ENCODE peak calls at places on chromosomes 1 and 21, in ten cellular contexts. One of them, this sample, is unnamed.

GRCh38 chr1:234956821-234957329 is 171.8 kb downstream of the TOMM20 start:
- DNase-seq in esophagus squamous epithelium: no peak
- DNase-seq in IMR-90: no peak
- DNase-seq in Right ventricle myocardium superior: no peak
- DNase-seq in GM10248: no peak
- DNase-seq in WTC11: peak; percentile 40
- DNase-seq in NCI-H1048: no peak
- DNase-seq in activated CD8-positive, alpha-beta memory T cell treated with anti-CD3 and anti-CD28 coated beads for 24 hours: peak; percentile 40
- DNase-seq in SK-N-DZ: no peak
- DNase-seq in AML-193: no peak
- DNase-seq in this sample: no peak

GRCh38 chr1:229028987-229029550 is 241.8 kb upstream of the RAB4A start:
- DNase-seq in esophagus squamous epithelium: no peak
- DNase-seq in IMR-90: no peak
- DNase-seq in Right ventricle myocardium superior: no peak
- DNase-seq in GM10248: no peak
- DNase-seq in WTC11: no peak
- DNase-seq in NCI-H1048: no peak
- DNase-seq in activated CD8-positive, alpha-beta memory T cell treated with anti-CD3 and anti-CD28 coated beads for 24 hours: no peak
- DNase-seq in SK-N-DZ: peak; percentile 55
- DNase-seq in AML-193: no peak
- DNase-seq in this sample: no peak

GRCh38 chr1:22792396-22793171 is 81.9 kb downstream of the EPHB2 start:
- DNase-seq in esophagus squamous epithelium: no peak
- DNase-seq in IMR-90: no peak
- DNase-seq in Right ventricle myocardium superior: no peak
- DNase-seq in GM10248: no peak
- DNase-seq in WTC11: peak; percentile 64
- DNase-seq in NCI-H1048: no peak
- DNase-seq in activated CD8-positive, alpha-beta memory T cell treated with anti-CD3 and anti-CD28 coated beads for 24 hours: no peak
- DNase-seq in SK-N-DZ: no peak
- DNase-seq in AML-193: no peak
- DNase-seq in this sample: no peak

GRCh38 chr1:30684881-30685795 is 38.2 kb downstream of the MATN1 start:
- DNase-seq in esophagus squamous epithelium: no peak
- DNase-seq in IMR-90: no peak
- DNase-seq in Right ventricle myocardium superior: no peak
- DNase-seq in GM10248: no peak
- DNase-seq in WTC11: peak; percentile 99
- DNase-seq in NCI-H1048: peak; percentile 33
- DNase-seq in activated CD8-positive, alpha-beta memory T cell treated with anti-CD3 and anti-CD28 coated beads for 24 hours: peak; percentile 66
- DNase-seq in SK-N-DZ: no peak
- DNase-seq in AML-193: no peak
- DNase-seq in this sample: no peak

GRCh38 chr1:39720094-39720999 is 18.3 kb upstream of the PPIE start:
- DNase-seq in esophagus squamous epithelium: no peak
- DNase-seq in IMR-90: peak; percentile 66
- DNase-seq in Right ventricle myocardium superior: no peak
- DNase-seq in GM10248: peak; percentile 47
- DNase-seq in WTC11: no peak
- DNase-seq in NCI-H1048: no peak
- DNase-seq in activated CD8-positive, alpha-beta memory T cell treated with anti-CD3 and anti-CD28 coated beads for 24 hours: peak; percentile 59
- DNase-seq in SK-N-DZ: peak; percentile 57
- DNase-seq in AML-193: peak; percentile 75
- DNase-seq in this sample: peak; percentile 43

GRCh38 chr21:41932191-41932575 is 21.6 kb downstream of the C2CD2 start:
- DNase-seq in esophagus squamous epithelium: no peak
- DNase-seq in IMR-90: peak; percentile 88
- DNase-seq in Right ventricle myocardium superior: no peak
- DNase-seq in GM10248: no peak
- DNase-seq in WTC11: no peak
- DNase-seq in NCI-H1048: no peak
- DNase-seq in activated CD8-positive, alpha-beta memory T cell treated with anti-CD3 and anti-CD28 coated beads for 24 hours: no peak
- DNase-seq in SK-N-DZ: no peak
- DNase-seq in AML-193: no peak
- DNase-seq in this sample: peak; percentile 16

GRCh38 chr1:179702923-179703322 is 40.2 kb upstream of the FAM163A start:
- DNase-seq in esophagus squamous epithelium: no peak
- DNase-seq in IMR-90: no peak
- DNase-seq in Right ventricle myocardium superior: no peak
- DNase-seq in GM10248: no peak
- DNase-seq in WTC11: no peak
- DNase-seq in NCI-H1048: no peak
- DNase-seq in activated CD8-positive, alpha-beta memory T cell treated with anti-CD3 and anti-CD28 coated beads for 24 hours: no peak
- DNase-seq in SK-N-DZ: no peak
- DNase-seq in AML-193: no peak
- DNase-seq in this sample: no peak

GRCh38 chr1:27816921-27817630 is 13.5 kb upstream of the PPP1R8 start:
- DNase-seq in esophagus squamous epithelium: no peak
- DNase-seq in IMR-90: peak; percentile 66
- DNase-seq in Right ventricle myocardium superior: no peak
- DNase-seq in GM10248: no peak
- DNase-seq in WTC11: no peak
- DNase-seq in NCI-H1048: no peak
- DNase-seq in activated CD8-positive, alpha-beta memory T cell treated with anti-CD3 and anti-CD28 coated beads for 24 hours: no peak
- DNase-seq in SK-N-DZ: no peak
- DNase-seq in AML-193: no peak
- DNase-seq in this sample: no peak

GRCh38 chr1:159786966-159787365 is 6.2 kb downstream of the DUSP23 start:
- DNase-seq in esophagus squamous epithelium: no peak
- DNase-seq in IMR-90: peak; percentile 15
- DNase-seq in Right ventricle myocardium superior: no peak
- DNase-seq in GM10248: no peak
- DNase-seq in WTC11: no peak
- DNase-seq in NCI-H1048: no peak
- DNase-seq in activated CD8-positive, alpha-beta memory T cell treated with anti-CD3 and anti-CD28 coated beads for 24 hours: no peak
- DNase-seq in SK-N-DZ: no peak
- DNase-seq in AML-193: no peak
- DNase-seq in this sample: no peak

GRCh38 chr1:21084111-21084510 is 92.6 kb downstream of the EIF4G3 start:
- DNase-seq in esophagus squamous epithelium: no peak
- DNase-seq in IMR-90: no peak
- DNase-seq in Right ventricle myocardium superior: no peak
- DNase-seq in GM10248: no peak
- DNase-seq in WTC11: no peak
- DNase-seq in NCI-H1048: no peak
- DNase-seq in activated CD8-positive, alpha-beta memory T cell treated with anti-CD3 and anti-CD28 coated beads for 24 hours: no peak
- DNase-seq in SK-N-DZ: no peak
- DNase-seq in AML-193: no peak
- DNase-seq in this sample: no peak

GRCh38 chr1:67682659-67683197 is 2.3 kb upstream of the GADD45A start:
- DNase-seq in esophagus squamous epithelium: no peak
- DNase-seq in IMR-90: peak; percentile 94
- DNase-seq in Right ventricle myocardium superior: no peak
- DNase-seq in GM10248: no peak
- DNase-seq in WTC11: no peak
- DNase-seq in NCI-H1048: peak; percentile 74
- DNase-seq in activated CD8-positive, alpha-beta memory T cell treated with anti-CD3 and anti-CD28 coated beads for 24 hours: no peak
- DNase-seq in SK-N-DZ: no peak
- DNase-seq in AML-193: no peak
- DNase-seq in this sample: peak; percentile 29

This sample was measured in GM13977.